ENCODE peak calls at places on chromosomes 16 and 17, in nine cellular contexts. W, H, S, U, F, X, G, Y and N are unnamed samples. For H3K9me3, the result is how much of the 10 kb centered on the place peaks cover.

GRCh38 chr16:5791011-5791410 is 693.4 kb upstream of the EEF2KMT start:
- DNase-seq in U (no peak), W (no peak), Y (no peak), X (no peak), F (no peak), G (no peak), H (no peak), S (no peak), N (no peak)

GRCh38 chr17:72416054-72416691 is 295.4 kb downstream of the SOX9 start:
- DNase-seq in U (no peak), W (no peak), F (no peak), Y (no peak), X (no peak), S (no peak), G (no peak), H (no peak), N (no peak)

GRCh38 chr17:34859652-34860051 is 101.6 kb downstream of the CCT6B start:
- DNase-seq in Y (no peak), U (peak), X (no peak), F (no peak), G (no peak), W (no peak), H (no peak), S (no peak), N (no peak)

GRCh38 chr17:63039899-63040602 is 74.0 kb downstream of the TANC2 start:
- DNase-seq in F (no peak), W (no peak), H (no peak), G (no peak), X (no peak), U (no peak), S (no peak), Y (no peak), N (no peak)

GRCh38 chr17:81348097-81349055 is 46.9 kb upstream of the BAHCC1 start:
- DNase-seq in G (no peak), Y (no peak), F (peak), S (no peak), X (peak), W (no peak), H (no peak), U (no peak), N (no peak)

GRCh38 chr16:74455619-74456289 is 34.5 kb upstream of the CLEC18B start:
- DNase-seq in S (no peak), X (no peak), U (no peak), H (no peak), G (no peak), F (no peak), Y (no peak), W (no peak), N (no peak)

GRCh38 chr16:24524855-24525652 is 14.3 kb upstream of the RBBP6 start:
- DNase-seq in Y (no peak), F (no peak), S (no peak), U (no peak), G (no peak), H (no peak), X (no peak), W (no peak), N (no peak)

GRCh38 chr16:86092586-86093480 is 193.9 kb downstream of the IRF8 start:
- DNase-seq in Y (no peak), H (peak), F (no peak), W (no peak), G (no peak), U (peak), S (no peak), X (no peak), N (peak)

GRCh38 chr16:21233521-21234150 is at the start of gene ANKS4B:
- DNase-seq in U (no peak), S (no peak), G (no peak), F (peak), W (no peak), X (no peak), H (no peak), Y (no peak), N (no peak)

GRCh38 chr16:51818342-51818944 is 667.4 kb upstream of the SALL1 start:
- DNase-seq in Y (no peak), S (no peak), X (no peak), G (no peak), U (no peak), F (peak), W (peak), H (no peak), N (no peak)

GRCh38 chr17:39360537-39360936 is 40.9 kb downstream of the FBXL20 start:
- DNase-seq in X (no peak), G (no peak), S (no peak), F (no peak), Y (no peak), U (no peak), W (peak), H (no peak), N (no peak)

GRCh38 chr17:46942441-46943217 is 19.7 kb downstream of the GOSR2 start:
- DNase-seq in H (peak), G (no peak), W (peak), U (peak), Y (no peak), X (peak), S (no peak), F (peak), N (peak)

GRCh38 chr16:8579559-8579958 is 10.8 kb downstream of the TMEM114 start:
- DNase-seq in Y (no peak), X (no peak), H (no peak), S (no peak), F (no peak), G (no peak), W (no peak), U (no peak), N (no peak)

GRCh38 chr17:66944365-66945203 is 19.9 kb upstream of the CACNG4 start:
- DNase-seq in W (no peak), X (no peak), F (no peak), S (no peak), H (no peak), U (no peak), G (no peak), Y (no peak), N (no peak)

GRCh38 chr17:14123579-14124278 is 54.4 kb downstream of the COX10 start:
- DNase-seq in S (no peak), U (no peak), H (no peak), F (no peak), G (no peak), X (no peak), W (no peak), Y (no peak), N (no peak)

GRCh38 chr17:55770220-55770870 is 19.5 kb downstream of the PCTP start:
- DNase-seq in S (no peak), U (no peak), W (no peak), F (no peak), H (no peak), G (no peak), Y (no peak), X (no peak), N (no peak)

GRCh38 chr17:41456206-41456605 is 11.0 kb downstream of the KRT32 start:
- DNase-seq in F (no peak), X (no peak), H (no peak), S (no peak), G (no peak), Y (no peak), W (no peak), U (no peak), N (no peak)

GRCh38 chr16:12090162-12090552 is 113.6 kb downstream of the SNX29 start:
- DNase-seq in W (no peak), F (no peak), Y (no peak), G (no peak), H (peak), U (peak), S (no peak), X (no peak), N (peak)

GRCh38 chr17:39167492-39167891 is 1.5 kb upstream of the ARL5C start:
- DNase-seq in U (no peak), X (no peak), H (no peak), S (no peak), F (no peak), Y (no peak), W (peak), G (no peak), N (no peak)

GRCh38 chr16:4610011-4611005 is 4.4 kb downstream of the UBALD1 start:
- DNase-seq in Y (no peak), F (no peak), S (no peak), X (no peak), G (no peak), H (peak), W (no peak), U (no peak), N (no peak)

GRCh38 chr16:4319454-4319853 is 3.6 kb downstream of the GLIS2 start:
- DNase-seq in U (peak), H (peak), X (no peak), F (peak), S (no peak), Y (no peak), G (no peak), W (no peak), N (peak)

GRCh38 chr16:89018605-89019158 is 41.7 kb upstream of the CBFA2T3 start:
- DNase-seq in S (no peak), F (no peak), X (no peak), W (no peak), G (no peak), U (peak), Y (no peak), H (peak), N (peak)

GRCh38 chr16:16042076-16042475 is 92.7 kb downstream of the ABCC1 start:
- DNase-seq in S (peak), Y (no peak), W (peak), F (peak), G (no peak), U (no peak), H (no peak), X (peak), N (no peak)

GRCh38 chr16:53509906-53510703 is 7.1 kb upstream of the AKTIP start:
- DNase-seq in U (peak), H (peak), F (peak), S (peak), W (peak), X (peak), Y (peak), G (no peak), N (peak)

GRCh38 chr16:19805459-19806160 is 79.0 kb downstream of the GPRC5B start:
- DNase-seq in U (no peak), G (no peak), H (no peak), S (no peak), Y (no peak), W (no peak), F (no peak), X (no peak), N (no peak)

GRCh38 chr17:8941520-8941919 is 24.0 kb downstream of the PIK3R5 start:
- DNase-seq in G (no peak), S (no peak), F (no peak), H (no peak), U (no peak), X (no peak), W (no peak), Y (peak), N (no peak)

GRCh38 chr17:2867441-2868424 is 71.5 kb downstream of the RAP1GAP2 start:
- DNase-seq in H (no peak), Y (no peak), W (no peak), F (no peak), U (no peak), S (no peak), G (no peak), X (no peak), N (no peak)

GRCh38 chr16:90020260-90020837 is 1.1 kb upstream of the DBNDD1 start:
- DNase-seq in S (no peak), H (no peak), X (no peak), W (no peak), F (no peak), U (no peak), Y (no peak), G (no peak), N (no peak)

GRCh38 chr17:3557768-3558583 is at the start of gene TRPV3:
- DNase-seq in Y (peak), X (peak), U (no peak), S (no peak), F (peak), G (peak), H (no peak), W (no peak), N (peak)

DNA sequence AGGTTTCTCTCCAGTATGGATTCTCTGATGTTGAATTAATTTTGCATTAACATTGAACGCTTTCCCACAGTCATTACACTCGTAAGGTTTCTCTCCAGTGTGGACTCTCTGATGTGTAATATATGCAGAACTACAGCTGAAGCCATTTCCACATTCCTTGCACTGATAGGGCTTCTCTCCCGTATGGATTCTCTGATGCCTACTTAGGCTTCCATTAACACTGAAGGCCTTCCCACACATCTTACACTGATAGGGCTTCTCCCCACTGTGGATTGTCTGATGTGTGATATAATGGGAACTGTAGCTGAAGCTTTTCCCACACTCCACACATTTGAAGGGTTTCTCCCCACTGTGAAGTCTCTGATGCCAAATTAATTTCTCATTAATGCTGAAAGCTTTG is 7.2 kb upstream of the TLE7 start:
- DNase-seq in S (no peak), X (no peak), U (no peak), Y (no peak), H (no peak), G (no peak), F (no peak), W (no peak), N (no peak)
- H3K9me3 ChIP-seq in S (half or more), X (under half), U (under half), Y (under half), H (half or more), G (under half), F (half or more), W (under half), N (under half)

GRCh38 chr17:79986441-79987186 is 49.1 kb downstream of the TBC1D16 start:
- DNase-seq in H (no peak), F (no peak), X (no peak), S (no peak), U (peak), W (peak), Y (no peak), G (no peak), N (peak)

GRCh38 chr17:79988163-79988971 is 47.3 kb downstream of the TBC1D16 start:
- DNase-seq in U (peak), G (no peak), X (no peak), H (no peak), Y (no peak), F (peak), S (no peak), W (no peak), N (peak)

GRCh38 chr17:79989106-79989835 is 46.4 kb downstream of the TBC1D16 start:
- DNase-seq in H (no peak), G (no peak), W (no peak), F (no peak), X (no peak), U (no peak), S (no peak), Y (no peak), N (peak)

GRCh38 chr17:79987187-79987889 is 48.3 kb downstream of the TBC1D16 start:
- DNase-seq in H (no peak), W (no peak), F (no peak), S (no peak), Y (no peak), X (no peak), G (no peak), U (peak), N (peak)

GRCh38 chr17:79987890-79988162 is 47.8 kb downstream of the TBC1D16 start:
- DNase-seq in H (no peak), F (no peak), X (no peak), S (no peak), W (no peak), G (no peak), U (no peak), Y (no peak), N (no peak)
- H3K27ac ChIP-seq in H (no peak), F (peak), X (no peak), S (no peak), W (no peak), G (no peak), U (no peak), Y (no peak), N (peak)

DNA sequence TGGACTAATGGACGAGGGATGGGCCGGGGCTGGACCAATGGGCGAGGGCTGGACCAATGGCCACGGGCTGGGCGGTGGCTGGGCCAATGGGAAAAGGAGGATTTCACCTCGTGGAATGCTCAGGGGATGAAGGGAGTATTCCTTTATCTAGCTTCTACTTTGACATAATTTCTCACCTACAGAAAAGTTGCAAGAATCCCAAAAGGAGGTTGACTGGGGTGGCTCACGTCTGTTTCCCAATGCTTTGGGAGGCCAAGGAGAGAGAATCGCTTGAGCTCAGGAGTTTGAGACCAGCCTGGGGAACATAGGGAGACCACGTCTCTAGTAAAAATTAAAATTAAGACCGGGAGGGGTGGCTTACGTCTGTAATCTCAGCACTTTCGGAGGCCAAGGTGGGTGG is 5.7 kb upstream of the FLYWCH1 start:
- DNase-seq in X (no peak), G (no peak), F (no peak), W (no peak), Y (no peak), U (no peak), S (no peak), H (no peak), N (no peak)
- H3K4me3 ChIP-seq in X (no peak), G (no peak), F (no peak), W (no peak), Y (no peak), U (no peak), S (no peak), H (no peak), N (no peak)

DNA sequence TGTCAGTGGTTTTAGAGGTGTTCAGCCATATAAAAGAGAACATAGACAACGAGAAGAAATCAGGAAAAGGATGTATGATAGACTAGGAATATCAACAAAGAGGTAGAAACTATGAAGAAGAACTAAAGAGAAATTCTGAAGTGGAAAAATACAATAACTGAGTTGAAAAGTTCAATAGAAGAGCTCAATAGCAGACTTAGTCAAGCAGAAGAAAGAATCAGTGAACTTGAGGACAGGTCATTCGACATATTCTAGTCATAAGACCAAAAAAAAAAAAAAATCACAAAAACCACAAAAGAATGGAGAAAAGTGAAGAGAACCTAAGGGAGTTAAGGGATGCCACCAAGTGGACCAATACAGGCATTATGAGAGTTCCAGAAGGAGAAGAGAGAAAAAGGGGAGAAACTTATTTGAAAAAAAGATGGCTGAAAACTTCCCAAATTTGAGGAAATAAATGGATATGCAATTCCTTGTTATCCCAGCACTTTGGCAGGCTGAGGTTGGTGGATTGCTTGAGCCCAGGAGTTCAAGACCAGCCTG is 321.2 kb downstream of the ABCC12 start:
- DNase-seq in X (no peak), F (no peak), G (no peak), Y (no peak), W (no peak), H (no peak), S (no peak), U (no peak), N (no peak)
- H3K9me3 ChIP-seq in X (under half), F (under half), G (under half), Y (under half), W (under half), H (under half), S (under half), U (under half), N (under half)